ENCODE peak calls at places on chromosomes 16 and 17, in eight cellular contexts. One of them, this sample, is unnamed.

GRCh38 chr17:71899317-71899716 is 221.5 kb upstream of the SOX9 start:
- DNase-seq in tibial nerve: no peak
- DNase-seq in HEK293T: no peak
- DNase-seq in RCC 7860: peak; percentile 66
- DNase-seq in GM12865: no peak
- DNase-seq in cardiac fibroblast: peak; percentile 46
- DNase-seq in natural killer cell treated with Interleukin-12 subunit alpha and Interleukin-12 subunit beta and Interleukin-15 and Interleukin-18, amount 100 ng/mL, for 72 hours: no peak
- DNase-seq in uterus: no peak
- DNase-seq in this sample: no peak

GRCh38 chr16:9119795-9120194 is 28.4 kb downstream of the HAPSTR1 start:
- DNase-seq in uterus: peak; percentile 72
- DNase-seq in tibial nerve: peak; percentile 47
- DNase-seq in cardiac fibroblast: peak; percentile 95
- DNase-seq in RCC 7860: no peak
- DNase-seq in GM12865: no peak
- DNase-seq in HEK293T: no peak
- DNase-seq in natural killer cell treated with Interleukin-12 subunit alpha and Interleukin-12 subunit beta and Interleukin-15 and Interleukin-18, amount 100 ng/mL, for 72 hours: no peak
- DNase-seq in this sample: no peak

GRCh38 chr16:18836702-18837101 is 35.4 kb upstream of the ARL6IP1 start:
- DNase-seq in natural killer cell treated with Interleukin-12 subunit alpha and Interleukin-12 subunit beta and Interleukin-15 and Interleukin-18, amount 100 ng/mL, for 72 hours: no peak
- DNase-seq in HEK293T: no peak
- DNase-seq in RCC 7860: no peak
- DNase-seq in uterus: no peak
- DNase-seq in tibial nerve: no peak
- DNase-seq in cardiac fibroblast: no peak
- DNase-seq in GM12865: no peak
- DNase-seq in this sample: no peak

GRCh38 chr17:17758443-17758842 is 77.2 kb downstream of the RAI1 start:
- DNase-seq in uterus: no peak
- DNase-seq in HEK293T: no peak
- DNase-seq in natural killer cell treated with Interleukin-12 subunit alpha and Interleukin-12 subunit beta and Interleukin-15 and Interleukin-18, amount 100 ng/mL, for 72 hours: no peak
- DNase-seq in tibial nerve: no peak
- DNase-seq in GM12865: no peak
- DNase-seq in cardiac fibroblast: no peak
- DNase-seq in RCC 7860: no peak
- DNase-seq in this sample: no peak

GRCh38 chr17:34579017-34579946 is at the start of gene TMEM132E:
- DNase-seq in tibial nerve: peak; percentile 20
- DNase-seq in GM12865: no peak
- DNase-seq in RCC 7860: no peak
- DNase-seq in HEK293T: peak; percentile 19
- DNase-seq in cardiac fibroblast: peak; percentile 6
- DNase-seq in uterus: no peak
- DNase-seq in natural killer cell treated with Interleukin-12 subunit alpha and Interleukin-12 subunit beta and Interleukin-15 and Interleukin-18, amount 100 ng/mL, for 72 hours: no peak
- DNase-seq in this sample: no peak

GRCh38 chr17:76075364-76076099 is 951 bp downstream of the GALR2 start:
- DNase-seq in RCC 7860: no peak
- DNase-seq in GM12865: no peak
- DNase-seq in cardiac fibroblast: peak; percentile 40
- DNase-seq in uterus: peak; percentile 25
- DNase-seq in tibial nerve: no peak
- DNase-seq in natural killer cell treated with Interleukin-12 subunit alpha and Interleukin-12 subunit beta and Interleukin-15 and Interleukin-18, amount 100 ng/mL, for 72 hours: no peak
- DNase-seq in HEK293T: no peak
- DNase-seq in this sample: no peak

GRCh38 chr17:32777436-32777835 is 99.5 kb downstream of the MYO1D start:
- DNase-seq in tibial nerve: no peak
- DNase-seq in GM12865: no peak
- DNase-seq in uterus: no peak
- DNase-seq in RCC 7860: peak; percentile 13
- DNase-seq in natural killer cell treated with Interleukin-12 subunit alpha and Interleukin-12 subunit beta and Interleukin-15 and Interleukin-18, amount 100 ng/mL, for 72 hours: no peak
- DNase-seq in HEK293T: no peak
- DNase-seq in cardiac fibroblast: peak; percentile 76
- DNase-seq in this sample: no peak

GRCh38 chr17:28145348-28145747 is 102.9 kb downstream of the NLK start:
- DNase-seq in HEK293T: no peak
- DNase-seq in GM12865: no peak
- DNase-seq in uterus: no peak
- DNase-seq in RCC 7860: no peak
- DNase-seq in natural killer cell treated with Interleukin-12 subunit alpha and Interleukin-12 subunit beta and Interleukin-15 and Interleukin-18, amount 100 ng/mL, for 72 hours: no peak
- DNase-seq in tibial nerve: no peak
- DNase-seq in cardiac fibroblast: peak; percentile 51
- DNase-seq in this sample: peak; percentile 37

GRCh38 chr17:81926451-81927144 is 937 bp downstream of the MAFG start:
- DNase-seq in HEK293T: peak; percentile 66
- DNase-seq in uterus: peak; percentile 72
- DNase-seq in natural killer cell treated with Interleukin-12 subunit alpha and Interleukin-12 subunit beta and Interleukin-15 and Interleukin-18, amount 100 ng/mL, for 72 hours: peak; percentile 72
- DNase-seq in tibial nerve: peak; percentile 58
- DNase-seq in GM12865: peak; percentile 64
- DNase-seq in RCC 7860: peak; percentile 85
- DNase-seq in cardiac fibroblast: peak; percentile 71
- DNase-seq in this sample: peak; percentile 43

GRCh38 chr17:39365252-39365651 is 36.2 kb downstream of the FBXL20 start:
- DNase-seq in RCC 7860: no peak
- DNase-seq in HEK293T: no peak
- DNase-seq in uterus: no peak
- DNase-seq in natural killer cell treated with Interleukin-12 subunit alpha and Interleukin-12 subunit beta and Interleukin-15 and Interleukin-18, amount 100 ng/mL, for 72 hours: no peak
- DNase-seq in tibial nerve: no peak
- DNase-seq in cardiac fibroblast: peak; percentile 71
- DNase-seq in GM12865: no peak
- DNase-seq in this sample: no peak

GRCh38 chr16:57186630-57187507 is 740 bp downstream of the RSPRY1 start:
- DNase-seq in tibial nerve: no peak
- DNase-seq in GM12865: peak; percentile 34
- DNase-seq in cardiac fibroblast: peak; percentile 52
- DNase-seq in natural killer cell treated with Interleukin-12 subunit alpha and Interleukin-12 subunit beta and Interleukin-15 and Interleukin-18, amount 100 ng/mL, for 72 hours: no peak
- DNase-seq in HEK293T: peak; percentile 17
- DNase-seq in uterus: peak; percentile 22
- DNase-seq in RCC 7860: peak; percentile 28
- DNase-seq in this sample: no peak

GRCh38 chr17:61556224-61557188 is 34.5 kb downstream of the NACA2 start:
- DNase-seq in natural killer cell treated with Interleukin-12 subunit alpha and Interleukin-12 subunit beta and Interleukin-15 and Interleukin-18, amount 100 ng/mL, for 72 hours: no peak
- DNase-seq in uterus: no peak
- DNase-seq in tibial nerve: no peak
- DNase-seq in GM12865: no peak
- DNase-seq in RCC 7860: no peak
- DNase-seq in HEK293T: no peak
- DNase-seq in cardiac fibroblast: no peak
- DNase-seq in this sample: no peak

GRCh38 chr17:79146562-79146961 is 71.9 kb downstream of the ENGASE start:
- DNase-seq in RCC 7860: no peak
- DNase-seq in HEK293T: no peak
- DNase-seq in uterus: no peak
- DNase-seq in cardiac fibroblast: no peak
- DNase-seq in tibial nerve: no peak
- DNase-seq in natural killer cell treated with Interleukin-12 subunit alpha and Interleukin-12 subunit beta and Interleukin-15 and Interleukin-18, amount 100 ng/mL, for 72 hours: no peak
- DNase-seq in GM12865: no peak
- DNase-seq in this sample: no peak

GRCh38 chr16:67770371-67770991 is 35.9 kb downstream of the RANBP10 start:
- DNase-seq in HEK293T: no peak
- DNase-seq in uterus: no peak
- DNase-seq in cardiac fibroblast: peak; percentile 65
- DNase-seq in GM12865: no peak
- DNase-seq in RCC 7860: no peak
- DNase-seq in tibial nerve: no peak
- DNase-seq in natural killer cell treated with Interleukin-12 subunit alpha and Interleukin-12 subunit beta and Interleukin-15 and Interleukin-18, amount 100 ng/mL, for 72 hours: peak; percentile 16
- DNase-seq in this sample: no peak

GRCh38 chr17:826778-827177 is 44.6 kb downstream of the MRM3 start:
- DNase-seq in tibial nerve: no peak
- DNase-seq in HEK293T: no peak
- DNase-seq in cardiac fibroblast: no peak
- DNase-seq in GM12865: no peak
- DNase-seq in RCC 7860: no peak
- DNase-seq in uterus: no peak
- DNase-seq in natural killer cell treated with Interleukin-12 subunit alpha and Interleukin-12 subunit beta and Interleukin-15 and Interleukin-18, amount 100 ng/mL, for 72 hours: no peak
- DNase-seq in this sample: no peak

GRCh38 chr16:56561126-56561525 is 3.7 kb upstream of the MT4 start:
- DNase-seq in HEK293T: no peak
- DNase-seq in tibial nerve: no peak
- DNase-seq in uterus: no peak
- DNase-seq in natural killer cell treated with Interleukin-12 subunit alpha and Interleukin-12 subunit beta and Interleukin-15 and Interleukin-18, amount 100 ng/mL, for 72 hours: no peak
- DNase-seq in cardiac fibroblast: no peak
- DNase-seq in GM12865: no peak
- DNase-seq in RCC 7860: no peak
- DNase-seq in this sample: no peak

GRCh38 chr16:58348986-58349385 is 43.3 kb upstream of the GINS3 start:
- DNase-seq in RCC 7860: no peak
- DNase-seq in tibial nerve: no peak
- DNase-seq in cardiac fibroblast: no peak
- DNase-seq in natural killer cell treated with Interleukin-12 subunit alpha and Interleukin-12 subunit beta and Interleukin-15 and Interleukin-18, amount 100 ng/mL, for 72 hours: no peak
- DNase-seq in HEK293T: no peak
- DNase-seq in GM12865: no peak
- DNase-seq in uterus: no peak
- DNase-seq in this sample: no peak

This sample was measured in COLO829.